ENCODE peak calls at places on chromosome X, in four cellular contexts. One of them, this sample, is unnamed.

GRCh38 chrX:107675823-107676555 is 47.7 kb downstream of the PRPS1 start:
- DNase-seq in activated CD8-positive, alpha-beta T cell treated with anti-CD3 and anti-CD28 coated beads for 36 hours: no peak
- DNase-seq in retina: no peak
- DNase-seq in nucleus accumbens: no peak
- DNase-seq in this sample: no peak

GRCh38 chrX:39527045-39527444 is 570.7 kb downstream of the BCOR start:
- DNase-seq in activated CD8-positive, alpha-beta T cell treated with anti-CD3 and anti-CD28 coated beads for 36 hours: no peak
- DNase-seq in retina: no peak
- DNase-seq in nucleus accumbens: no peak
- DNase-seq in this sample: no peak

GRCh38 chrX:65750674-65751469 is 83.4 kb downstream of the MSN start:
- DNase-seq in activated CD8-positive, alpha-beta T cell treated with anti-CD3 and anti-CD28 coated beads for 36 hours: peak; percentile 57
- DNase-seq in retina: no peak
- DNase-seq in nucleus accumbens: no peak
- DNase-seq in this sample: no peak

GRCh38 chrX:148310402-148311200 is 189.8 kb upstream of the AFF2 start:
- DNase-seq in activated CD8-positive, alpha-beta T cell treated with anti-CD3 and anti-CD28 coated beads for 36 hours: peak; percentile 79
- DNase-seq in retina: no peak
- DNase-seq in nucleus accumbens: no peak
- DNase-seq in this sample: no peak

GRCh38 chrX:101958139-101958538 is 26.3 kb upstream of the ZMAT1 start:
- DNase-seq in activated CD8-positive, alpha-beta T cell treated with anti-CD3 and anti-CD28 coated beads for 36 hours: no peak
- DNase-seq in retina: no peak
- DNase-seq in nucleus accumbens: no peak
- DNase-seq in this sample: no peak

GRCh38 chrX:69156638-69157037 is 8.6 kb downstream of the PJA1 start:
- DNase-seq in activated CD8-positive, alpha-beta T cell treated with anti-CD3 and anti-CD28 coated beads for 36 hours: no peak
- DNase-seq in retina: no peak
- DNase-seq in nucleus accumbens: no peak
- DNase-seq in this sample: no peak

GRCh38 chrX:35351212-35351611 is 408.6 kb downstream of the FAM47B start:
- DNase-seq in activated CD8-positive, alpha-beta T cell treated with anti-CD3 and anti-CD28 coated beads for 36 hours: no peak
- DNase-seq in retina: no peak
- DNase-seq in nucleus accumbens: no peak
- DNase-seq in this sample: no peak

GRCh38 chrX:43741843-43742573 is 85.9 kb downstream of the MAOA start:
- DNase-seq in activated CD8-positive, alpha-beta T cell treated with anti-CD3 and anti-CD28 coated beads for 36 hours: no peak
- DNase-seq in retina: no peak
- DNase-seq in nucleus accumbens: no peak
- DNase-seq in this sample: no peak

GRCh38 chrX:72273718-72274117 is 3.3 kb downstream of the RPS4X start:
- DNase-seq in activated CD8-positive, alpha-beta T cell treated with anti-CD3 and anti-CD28 coated beads for 36 hours: peak; percentile 36
- DNase-seq in retina: no peak
- DNase-seq in nucleus accumbens: no peak
- DNase-seq in this sample: no peak

GRCh38 chrX:8849462-8849861 is 48.3 kb upstream of the FAM9A start:
- DNase-seq in activated CD8-positive, alpha-beta T cell treated with anti-CD3 and anti-CD28 coated beads for 36 hours: no peak
- DNase-seq in retina: no peak
- DNase-seq in nucleus accumbens: no peak
- DNase-seq in this sample: no peak

GRCh38 chrX:103846395-103846794 is 14.3 kb upstream of the RAB9B start:
- DNase-seq in activated CD8-positive, alpha-beta T cell treated with anti-CD3 and anti-CD28 coated beads for 36 hours: no peak
- DNase-seq in retina: no peak
- DNase-seq in nucleus accumbens: no peak
- DNase-seq in this sample: no peak

GRCh38 chrX:65993915-65994460 is 45.9 kb downstream of the VSIG4 start:
- DNase-seq in activated CD8-positive, alpha-beta T cell treated with anti-CD3 and anti-CD28 coated beads for 36 hours: peak; percentile 11
- DNase-seq in retina: no peak
- DNase-seq in nucleus accumbens: no peak
- DNase-seq in this sample: no peak

GRCh38 chrX:2159393-2159792 is 341.4 kb downstream of the DHRSX start:
- DNase-seq in activated CD8-positive, alpha-beta T cell treated with anti-CD3 and anti-CD28 coated beads for 36 hours: no peak
- DNase-seq in retina: no peak
- DNase-seq in nucleus accumbens: no peak
- DNase-seq in this sample: no peak

GRCh38 chrX:19347916-19348315 is 4.2 kb downstream of the PDHA1 start:
- DNase-seq in activated CD8-positive, alpha-beta T cell treated with anti-CD3 and anti-CD28 coated beads for 36 hours: no peak
- DNase-seq in retina: no peak
- DNase-seq in nucleus accumbens: no peak
- DNase-seq in this sample: no peak

GRCh38 chrX:18973527-18974192 is 10.3 kb downstream of the PHKA2 start:
- DNase-seq in activated CD8-positive, alpha-beta T cell treated with anti-CD3 and anti-CD28 coated beads for 36 hours: no peak
- DNase-seq in retina: peak; percentile 7
- DNase-seq in nucleus accumbens: no peak
- DNase-seq in this sample: peak; percentile 91

GRCh38 chrX:1587161-1587560 is 4.2 kb upstream of the AKAP17A start:
- DNase-seq in activated CD8-positive, alpha-beta T cell treated with anti-CD3 and anti-CD28 coated beads for 36 hours: no peak
- DNase-seq in retina: no peak
- DNase-seq in nucleus accumbens: no peak
- DNase-seq in this sample: no peak

GRCh38 chrX:1231850-1232505 is 19.5 kb upstream of the CRLF2 start:
- DNase-seq in activated CD8-positive, alpha-beta T cell treated with anti-CD3 and anti-CD28 coated beads for 36 hours: peak; percentile 28
- DNase-seq in retina: no peak
- DNase-seq in nucleus accumbens: no peak
- DNase-seq in this sample: no peak

GRCh38 chrX:70554081-70554480 is 109.4 kb downstream of the DLG3 start:
- DNase-seq in activated CD8-positive, alpha-beta T cell treated with anti-CD3 and anti-CD28 coated beads for 36 hours: no peak
- DNase-seq in retina: no peak
- DNase-seq in nucleus accumbens: no peak
- DNase-seq in this sample: no peak

GRCh38 chrX:121635141-121635540 is 587.7 kb downstream of the GLUD2 start:
- DNase-seq in activated CD8-positive, alpha-beta T cell treated with anti-CD3 and anti-CD28 coated beads for 36 hours: no peak
- DNase-seq in retina: no peak
- DNase-seq in nucleus accumbens: no peak
- DNase-seq in this sample: no peak

GRCh38 chrX:40106677-40107290 is 9.0 kb upstream of the BCOR start:
- DNase-seq in activated CD8-positive, alpha-beta T cell treated with anti-CD3 and anti-CD28 coated beads for 36 hours: no peak
- DNase-seq in retina: peak; percentile 77
- DNase-seq in nucleus accumbens: no peak
- DNase-seq in this sample: no peak

GRCh38 chrX:23756165-23756564 is 13.1 kb upstream of the ACOT9 start:
- DNase-seq in activated CD8-positive, alpha-beta T cell treated with anti-CD3 and anti-CD28 coated beads for 36 hours: peak; percentile 79
- DNase-seq in retina: peak; percentile 26
- DNase-seq in nucleus accumbens: no peak
- DNase-seq in this sample: peak; percentile 80

GRCh38 chrX:42771836-42772335 is 6.1 kb downstream of the PPP1R2C start:
- DNase-seq in activated CD8-positive, alpha-beta T cell treated with anti-CD3 and anti-CD28 coated beads for 36 hours: no peak
- DNase-seq in retina: no peak
- DNase-seq in nucleus accumbens: no peak
- DNase-seq in this sample: no peak

GRCh38 chrX:124651031-124651430 is 304.7 kb downstream of the SH2D1A start:
- DNase-seq in activated CD8-positive, alpha-beta T cell treated with anti-CD3 and anti-CD28 coated beads for 36 hours: no peak
- DNase-seq in retina: no peak
- DNase-seq in nucleus accumbens: no peak
- DNase-seq in this sample: no peak

This sample was measured in SJCRH30.